ENCODE peak calls at places on chromosomes 3 and 15, in six cellular contexts. P is AG04449; V is CD8-positive, alpha-beta memory T cell; G is astrocyte; Q is iris pigment epithelial cell; E is H54. U is an unnamed sample.

GRCh38 chr3:113912551-113913246 is 35.1 kb upstream of the ZDHHC23 start:
- DNase-seq in E (peak; percentile 30), P (no peak), V (peak; percentile 50), Q (peak; percentile 66), G (peak; percentile 50), U (peak; percentile 59)

GRCh38 chr3:171824076-171824475 is 13.8 kb upstream of the PLD1 start:
- DNase-seq in Q (no peak), G (no peak), E (no peak), P (no peak), V (no peak), U (no peak)

GRCh38 chr3:196948442-196949365 is 6.4 kb upstream of the NCBP2 start:
- DNase-seq in V (no peak), G (no peak), P (no peak), Q (no peak), E (no peak), U (no peak)

GRCh38 chr15:60554494-60554893 is 75.6 kb upstream of the ICE2 start:
- DNase-seq in G (no peak), P (no peak), E (no peak), V (no peak), Q (no peak), U (no peak)

GRCh38 chr3:134350861-134351311 is 23.4 kb downstream of the AMOTL2 start:
- DNase-seq in E (no peak), Q (no peak), G (no peak), V (no peak), P (no peak), U (no peak)

GRCh38 chr15:38627684-38628277 is 63.2 kb upstream of the RASGRP1 start:
- DNase-seq in V (no peak), Q (no peak), P (no peak), G (no peak), E (no peak), U (no peak)

GRCh38 chr15:73802336-73803105 is 49.4 kb upstream of the INSYN1 start:
- DNase-seq in Q (no peak), E (no peak), V (no peak), P (no peak), G (no peak), U (no peak)

GRCh38 chr3:169597083-169597609 is 66.4 kb downstream of the MECOM start:
- DNase-seq in P (no peak), Q (no peak), G (no peak), E (no peak), V (no peak), U (no peak)

GRCh38 chr3:121735047-121735696 is 14.4 kb downstream of the GOLGB1 start:
- DNase-seq in V (no peak), G (no peak), P (no peak), Q (peak; percentile 65), E (no peak), U (no peak)

GRCh38 chr15:73955851-73956250 is 29.6 kb downstream of the LOXL1 start:
- DNase-seq in G (no peak), Q (no peak), E (no peak), V (no peak), P (no peak), U (no peak)

GRCh38 chr15:46644493-46645481 is 1010.0 kb downstream of the SQOR start:
- DNase-seq in P (no peak), V (no peak), E (no peak), Q (no peak), G (no peak), U (no peak)

GRCh38 chr3:119831022-119831421 is 49.1 kb downstream of the NR1I2 start:
- DNase-seq in G (no peak), P (no peak), E (no peak), V (no peak), Q (peak; percentile 16), U (no peak)